ENCODE peak calls at places on chromosomes 12 and 14, in five cellular contexts. G, F, B, N and W are unnamed samples.
A peak's percentile ranks its signal among the peaks of the same experiment; 100 is the strongest.

GRCh38 chr12:47356129-47356622 is 276.4 kb upstream of the AMIGO2 start:
- DNase-seq in G (no peak), F (no peak), N (no peak), B (no peak), W (no peak)

GRCh38 chr12:974281-974862 is 16.7 kb upstream of the ERC1 start:
- DNase-seq in F (no peak), N (no peak), G (no peak), B (no peak), W (no peak)

GRCh38 chr12:115730975-115731541 is 546.4 kb downstream of the MED13L start:
- DNase-seq in G (no peak), F (no peak), B (no peak), N (no peak), W (no peak)

GRCh38 chr14:30572771-30573170 is 13.8 kb downstream of the G2E3 start:
- DNase-seq in G (no peak), B (no peak), F (no peak), N (no peak), W (no peak)

GRCh38 chr14:96166475-96167223 is 38.0 kb upstream of the BDKRB2 start:
- DNase-seq in F (no peak), B (no peak), N (no peak), G (no peak), W (no peak)

GRCh38 chr12:617304-617915 is 45.8 kb downstream of the NINJ2 start:
- DNase-seq in B (no peak), N (no peak), G (no peak), F (no peak), W (no peak)

GRCh38 chr12:115402443-115403170 is 718.6 kb upstream of the TBX3 start:
- DNase-seq in G (no peak), B (no peak), N (no peak), F (no peak), W (no peak)

GRCh38 chr14:47606601-47607000 is 68.8 kb downstream of the MDGA2 start:
- DNase-seq in N (no peak), B (no peak), G (no peak), F (no peak), W (no peak)

GRCh38 chr12:67145692-67146091 is 123.5 kb upstream of the CAND1 start:
- DNase-seq in F (no peak), N (no peak), G (no peak), B (no peak), W (no peak)

GRCh38 chr12:121296618-121297476 is at the start of gene CAMKK2:
- DNase-seq in B (peak; percentile 63), G (peak; percentile 71), N (peak; percentile 27), F (peak; percentile 96), W (no peak)

GRCh38 chr14:31947076-31947475 is 130.0 kb upstream of the ARHGAP5 start:
- DNase-seq in B (no peak), G (no peak), N (no peak), F (no peak), W (no peak)

GRCh38 chr14:23523229-23524016 is 28.1 kb downstream of the ZFHX2 start:
- DNase-seq in N (no peak), G (no peak), B (no peak), F (no peak), W (no peak)

GRCh38 chr14:35122696-35123387 is 490 bp downstream of the PRORP start:
- DNase-seq in F (peak; percentile 6), B (no peak), G (no peak), N (no peak), W (no peak)

GRCh38 chr12:4450551-4451112 is 5.0 kb upstream of the FGF6 start:
- DNase-seq in N (peak; percentile 29), F (no peak), G (no peak), B (no peak), W (no peak)

GRCh38 chr14:22580604-22581003 is 8.4 kb downstream of the DAD1 start:
- DNase-seq in G (no peak), N (no peak), F (no peak), B (no peak), W (no peak)

GRCh38 chr14:22524105-22524783 is 64.8 kb downstream of the DAD1 start:
- DNase-seq in N (no peak), G (no peak), B (no peak), F (no peak), W (no peak)

DNA sequence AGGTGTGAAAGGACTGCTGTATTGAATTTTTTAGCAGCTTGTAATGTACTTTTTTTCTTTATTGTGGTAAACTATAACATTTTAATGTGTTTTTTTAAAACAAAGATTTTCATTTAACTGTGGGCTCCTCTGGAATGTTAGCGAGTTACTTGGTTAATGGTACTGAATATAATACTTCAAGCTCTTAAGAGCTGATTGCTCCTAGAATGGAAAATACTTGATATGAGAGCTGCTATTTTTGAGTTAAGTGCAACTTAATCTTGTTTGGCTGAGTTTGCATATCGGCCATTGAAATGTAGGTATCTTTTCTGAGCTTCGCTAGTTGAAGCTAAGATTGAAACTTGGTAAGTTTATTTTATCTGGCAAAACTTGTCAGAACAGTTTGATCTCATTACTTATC is 7.4 kb downstream of the TMBIM6 start:
- DNase-seq in B (no peak), N (no peak), F (no peak), G (no peak), W (no peak)
- H3K4me1 ChIP-seq in B (peaks cover 77% of the 10 kb centered on the region), N (peaks cover 2% of the 10 kb centered on the region), F (peaks cover 3% of the 10 kb centered on the region), G (no peaks in the 10 kb centered on the region), W (peaks cover 15% of the 10 kb centered on the region)

GRCh38 chr14:104795468-104795780 is at the start of gene AKT1:
- DNase-seq in F (peak; percentile 35), G (no peak), N (no peak), B (no peak), W (no peak)

GRCh38 chr14:104794641-104795467 is 694 bp downstream of the AKT1 start:
- DNase-seq in F (peak; percentile 52), B (no peak), N (no peak), G (no peak), W (no peak)

GRCh38 chr14:104797112-104798044 is 1.8 kb upstream of the AKT1 start:
- DNase-seq in N (no peak), G (no peak), B (no peak), F (peak; percentile 58), W (no peak)

GRCh38 chr14:104796682-104797081 is 1.1 kb upstream of the AKT1 start:
- DNase-seq in F (no peak), B (no peak), N (no peak), G (no peak), W (no peak)

DNA sequence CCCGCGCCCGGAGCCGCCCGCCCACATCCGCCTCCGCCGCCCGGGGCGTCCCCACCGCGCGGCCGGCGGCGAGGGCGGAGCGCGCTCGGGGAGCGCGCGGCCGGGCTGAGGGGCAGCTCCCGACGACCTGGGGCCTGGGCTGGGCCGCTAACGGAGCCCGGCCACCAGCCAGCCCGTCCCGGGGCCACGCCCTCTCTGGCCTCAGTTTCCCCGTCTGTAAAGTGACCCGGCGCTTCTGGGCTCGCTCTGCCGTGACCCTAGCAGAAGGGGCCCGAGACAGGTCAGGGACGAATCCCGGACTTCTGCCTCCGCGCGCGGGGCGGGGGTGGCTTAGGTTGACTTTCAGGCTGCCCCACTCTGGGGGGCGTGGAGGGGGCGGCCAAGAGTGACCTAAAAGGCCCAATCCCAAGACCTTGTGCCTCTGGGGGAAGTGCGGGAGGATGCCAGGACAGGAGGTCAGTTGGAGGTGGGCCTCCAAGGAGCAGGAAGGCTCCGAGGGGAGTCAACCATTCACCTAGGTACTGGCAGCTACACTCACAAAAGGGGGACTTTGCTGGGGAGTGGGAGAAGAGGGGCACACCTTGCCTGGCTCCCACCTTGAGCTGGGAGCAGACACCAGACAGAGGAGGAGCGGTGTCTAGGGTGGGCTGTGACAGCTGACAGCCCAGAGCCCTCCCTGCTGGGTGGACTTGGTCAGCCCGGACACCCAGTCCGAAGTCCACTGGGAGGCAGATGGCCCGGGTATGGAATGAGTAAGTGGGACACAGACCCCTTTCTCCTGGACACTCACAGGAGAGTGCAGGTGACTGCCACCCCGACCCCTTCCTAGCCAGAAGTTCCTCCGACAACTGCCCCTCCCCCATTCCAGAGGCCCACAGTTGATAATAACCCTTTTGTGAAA is 483 bp upstream of the AKT1 start:
- DNase-seq in F (peak; percentile 82), B (peak; percentile 30), G (no peak), N (no peak), W (no peak)
- TF ChIP-seq POLR2A in F (peak; percentile 60), B (peak; percentile 66), G (peak; percentile 88), N (no peak), W (no peak)

GRCh38 chr14:104133496-104133895 is 4.9 kb upstream of the KIF26A start:
- DNase-seq in F (no peak), B (no peak), N (no peak), G (no peak), W (no peak)

GRCh38 chr14:104135121-104135903 is 3.1 kb upstream of the KIF26A start:
- DNase-seq in B (no peak), N (no peak), G (no peak), F (no peak), W (no peak)

GRCh38 chr14:104135904-104136471 is 2.4 kb upstream of the KIF26A start:
- DNase-seq in G (no peak), B (no peak), N (no peak), F (no peak), W (no peak)

GRCh38 chr14:104132981-104133380 is 5.4 kb upstream of the KIF26A start:
- DNase-seq in F (no peak), B (no peak), G (no peak), N (no peak), W (no peak)

DNA sequence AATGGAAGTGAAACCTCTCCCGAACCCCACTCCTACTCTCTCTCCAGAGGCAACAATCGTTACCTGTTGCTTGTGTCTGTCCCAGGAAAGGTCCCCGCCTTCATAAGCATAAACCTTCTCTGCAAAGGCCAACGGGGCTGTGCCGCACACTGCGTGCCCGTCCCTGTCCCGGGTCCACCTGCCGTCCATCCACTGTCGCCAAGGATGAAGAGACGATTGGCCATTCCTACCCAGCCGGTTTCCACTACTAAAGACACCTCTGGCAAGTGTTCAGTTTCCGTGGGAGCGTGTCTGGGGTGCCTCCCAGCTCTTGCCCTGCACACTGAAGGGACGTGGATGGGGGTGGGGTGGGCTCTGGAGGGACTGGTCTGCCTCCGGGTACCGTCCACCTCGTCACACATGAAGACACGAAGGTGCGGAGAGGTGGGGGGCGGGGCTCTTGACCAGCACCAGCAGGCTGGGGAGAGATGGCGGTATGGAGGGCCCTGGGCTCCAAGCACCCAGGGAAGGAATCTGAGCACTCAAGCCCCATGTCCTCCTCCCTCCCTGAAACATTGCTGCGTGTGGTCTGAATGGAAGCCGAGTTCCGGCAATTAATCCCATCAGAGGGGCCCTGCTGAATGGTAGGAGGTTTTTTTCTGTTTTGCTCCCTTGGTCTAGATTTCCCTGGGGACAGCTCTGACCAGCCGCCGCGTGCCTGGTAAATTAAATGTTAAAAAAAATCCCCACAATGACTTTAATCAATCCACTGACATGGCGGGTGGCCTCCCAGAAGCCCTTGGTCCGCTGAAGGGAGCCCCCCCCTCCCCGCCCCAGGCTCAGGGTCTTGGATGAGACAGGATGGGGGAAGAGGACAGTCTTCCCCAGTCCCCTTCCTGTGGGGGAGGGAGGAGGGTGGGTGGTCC is 4.1 kb upstream of the KIF26A start:
- DNase-seq in B (no peak), N (no peak), G (no peak), F (no peak), W (no peak)
- H3K27me3 ChIP-seq in B (no peaks in the 10 kb centered on the region), N (peaks cover 21% of the 10 kb centered on the region), G (no peaks in the 10 kb centered on the region), F (no peaks in the 10 kb centered on the region), W (peaks cover 13% of the 10 kb centered on the region)

GRCh38 chr12:99026332-99027116 is 381.4 kb downstream of the APAF1 start:
- DNase-seq in G (no peak), B (no peak), N (no peak), F (no peak), W (no peak)

GRCh38 chr12:99020871-99021270 is 375.8 kb downstream of the APAF1 start:
- DNase-seq in F (no peak), G (no peak), N (no peak), B (no peak), W (no peak)

GRCh38 chr12:99027491-99027890 is 382.4 kb downstream of the APAF1 start:
- DNase-seq in B (no peak), N (no peak), F (no peak), G (no peak), W (no peak)

GRCh38 chr12:99024870-99025269 is 379.8 kb downstream of the APAF1 start:
- DNase-seq in G (no peak), F (no peak), B (no peak), N (no peak), W (no peak)

GRCh38 chr12:99024191-99024590 is 379.1 kb downstream of the APAF1 start:
- DNase-seq in B (no peak), N (no peak), F (no peak), G (no peak), W (no peak)
- H3K4me1 ChIP-seq in B (no peaks in the 10 kb centered on the region), N (no peaks in the 10 kb centered on the region), F (no peaks in the 10 kb centered on the region), G (no peaks in the 10 kb centered on the region), W (no peaks in the 10 kb centered on the region)